ENCODE peak calls at places on chromosomes 5 and 9, in nine cellular contexts. U, P, S, B, R, Q, F, A and C are unnamed samples.

GRCh38 chr5:87411586-87412416 is 929 bp downstream of the CCNH start:
- DNase-seq in P (peak; percentile 13), R (no peak), A (peak; percentile 61), U (peak; percentile 2), B (peak; percentile 30), S (no peak), Q (no peak), F (peak; percentile 69), C (no peak)

GRCh38 chr9:76219555-76220151 is 174.6 kb downstream of the RFK start:
- DNase-seq in B (peak; percentile 36), U (no peak), R (no peak), Q (no peak), F (no peak), P (no peak), S (no peak), A (peak; percentile 8), C (no peak)

GRCh38 chr9:93300585-93301081 is 116.7 kb downstream of the WNK2 start:
- DNase-seq in Q (no peak), B (peak; percentile 29), A (no peak), S (no peak), F (peak; percentile 50), R (no peak), P (no peak), U (no peak), C (no peak)

GRCh38 chr5:134837530-134838181 is 8.1 kb upstream of the C5orf24 start:
- DNase-seq in F (no peak), P (no peak), S (no peak), B (no peak), A (peak; percentile 42), U (no peak), R (no peak), Q (no peak), C (no peak)

GRCh38 chr5:175654346-175654745 is 3.5 kb upstream of the HRH2 start:
- DNase-seq in R (no peak), U (no peak), F (no peak), B (no peak), Q (no peak), P (no peak), A (no peak), S (no peak), C (no peak)

GRCh38 chr5:21802869-21803490 is 1050.2 kb downstream of the CDH12 start:
- DNase-seq in S (no peak), Q (no peak), P (no peak), B (no peak), U (no peak), F (no peak), A (peak; percentile 64), R (no peak), C (no peak)

GRCh38 chr9:28946648-28947047 is 1373.4 kb upstream of the C9orf72 start:
- DNase-seq in B (no peak), R (no peak), F (no peak), A (no peak), U (no peak), Q (no peak), P (no peak), S (no peak), C (no peak)

GRCh38 chr9:94867281-94867841 is 140.9 kb downstream of the AOPEP start:
- DNase-seq in Q (no peak), A (peak; percentile 94), B (no peak), F (no peak), P (peak; percentile 78), S (no peak), U (no peak), R (no peak), C (peak; percentile 37)

GRCh38 chr5:132226516-132227234 is 978 bp downstream of the P4HA2 start:
- DNase-seq in P (no peak), Q (no peak), F (peak; percentile 37), R (no peak), B (peak; percentile 44), S (no peak), A (peak; percentile 61), U (no peak), C (no peak)

GRCh38 chr9:113617550-113617949 is 154.0 kb downstream of the RGS3 start:
- DNase-seq in F (no peak), B (no peak), Q (no peak), R (no peak), S (no peak), P (no peak), U (no peak), A (no peak), C (no peak)

GRCh38 chr9:18982246-18982589 is 50.8 kb downstream of the SAXO1 start:
- DNase-seq in B (no peak), U (no peak), F (no peak), R (no peak), P (no peak), S (no peak), A (no peak), Q (no peak), C (no peak)

GRCh38 chr5:176711883-176712282 is 64.6 kb downstream of the TSPAN17 start:
- DNase-seq in F (no peak), R (no peak), A (no peak), P (peak; percentile 14), Q (no peak), U (no peak), S (no peak), B (no peak), C (no peak)